ENCODE peak calls at places on chromosomes 5 and 9, in ten cellular contexts. One of them, this sample, is unnamed.
A peak's percentile ranks its signal among the peaks of the same experiment; 100 is the strongest.

GRCh38 chr5:150674376-150674821 is 13.3 kb downstream of the MYOZ3 start:
- DNase-seq in cardiac fibroblast: peak; percentile 20
- DNase-seq in esophagus squamous epithelium: no peak
- DNase-seq in progenitor cell of endocrine pancreas: no peak
- DNase-seq in HFF-Myc: no peak
- DNase-seq in tibial artery: peak; percentile 87
- DNase-seq in CD4-positive, alpha-beta T cell: no peak
- DNase-seq in Calu3: no peak
- DNase-seq in HFFc6: no peak
- DNase-seq in uterus: peak; percentile 55
- DNase-seq in this sample: no peak

GRCh38 chr9:92738661-92739081 is 26.0 kb downstream of the BICD2 start:
- DNase-seq in HFF-Myc: no peak
- DNase-seq in HFFc6: no peak
- DNase-seq in CD4-positive, alpha-beta T cell: no peak
- DNase-seq in Calu3: no peak
- DNase-seq in uterus: no peak
- DNase-seq in esophagus squamous epithelium: no peak
- DNase-seq in cardiac fibroblast: peak; percentile 35
- DNase-seq in tibial artery: peak; percentile 51
- DNase-seq in progenitor cell of endocrine pancreas: no peak
- DNase-seq in this sample: no peak

GRCh38 chr5:142304013-142304701 is 20.7 kb downstream of the SPRY4 start:
- DNase-seq in esophagus squamous epithelium: no peak
- DNase-seq in progenitor cell of endocrine pancreas: no peak
- DNase-seq in HFF-Myc: no peak
- DNase-seq in HFFc6: no peak
- DNase-seq in uterus: no peak
- DNase-seq in tibial artery: peak; percentile 91
- DNase-seq in cardiac fibroblast: no peak
- DNase-seq in Calu3: no peak
- DNase-seq in CD4-positive, alpha-beta T cell: no peak
- DNase-seq in this sample: no peak

GRCh38 chr5:132670218-132670617 is 3.6 kb upstream of the IL4 start:
- DNase-seq in progenitor cell of endocrine pancreas: no peak
- DNase-seq in HFF-Myc: no peak
- DNase-seq in HFFc6: no peak
- DNase-seq in esophagus squamous epithelium: no peak
- DNase-seq in CD4-positive, alpha-beta T cell: no peak
- DNase-seq in uterus: no peak
- DNase-seq in Calu3: no peak
- DNase-seq in cardiac fibroblast: no peak
- DNase-seq in tibial artery: peak; percentile 13
- DNase-seq in this sample: no peak

GRCh38 chr9:98905015-98905414 is 38.7 kb upstream of the COL15A1 start:
- DNase-seq in uterus: no peak
- DNase-seq in cardiac fibroblast: no peak
- DNase-seq in CD4-positive, alpha-beta T cell: no peak
- DNase-seq in HFFc6: no peak
- DNase-seq in HFF-Myc: no peak
- DNase-seq in Calu3: no peak
- DNase-seq in progenitor cell of endocrine pancreas: no peak
- DNase-seq in esophagus squamous epithelium: no peak
- DNase-seq in tibial artery: no peak
- DNase-seq in this sample: no peak

GRCh38 chr5:157271740-157272271 is 5.9 kb downstream of the CYFIP2 start:
- DNase-seq in cardiac fibroblast: no peak
- DNase-seq in tibial artery: no peak
- DNase-seq in CD4-positive, alpha-beta T cell: peak; percentile 74
- DNase-seq in HFF-Myc: no peak
- DNase-seq in esophagus squamous epithelium: peak; percentile 69
- DNase-seq in progenitor cell of endocrine pancreas: no peak
- DNase-seq in uterus: no peak
- DNase-seq in HFFc6: no peak
- DNase-seq in Calu3: no peak
- DNase-seq in this sample: no peak

GRCh38 chr9:134656334-134657034 is 14.9 kb downstream of the COL5A1 start:
- DNase-seq in HFF-Myc: no peak
- DNase-seq in cardiac fibroblast: no peak
- DNase-seq in Calu3: no peak
- DNase-seq in HFFc6: no peak
- DNase-seq in esophagus squamous epithelium: no peak
- DNase-seq in CD4-positive, alpha-beta T cell: no peak
- DNase-seq in progenitor cell of endocrine pancreas: no peak
- DNase-seq in uterus: no peak
- DNase-seq in tibial artery: no peak
- DNase-seq in this sample: peak; percentile 29

GRCh38 chr9:23342296-23342695 is 483.7 kb downstream of the ELAVL2 start:
- DNase-seq in tibial artery: no peak
- DNase-seq in cardiac fibroblast: peak; percentile 17
- DNase-seq in uterus: no peak
- DNase-seq in CD4-positive, alpha-beta T cell: no peak
- DNase-seq in progenitor cell of endocrine pancreas: no peak
- DNase-seq in HFF-Myc: no peak
- DNase-seq in esophagus squamous epithelium: no peak
- DNase-seq in HFFc6: no peak
- DNase-seq in Calu3: no peak
- DNase-seq in this sample: no peak

GRCh38 chr9:112072721-112073553 is 102.2 kb downstream of the SUSD1 start:
- DNase-seq in HFF-Myc: no peak
- DNase-seq in HFFc6: peak; percentile 83
- DNase-seq in esophagus squamous epithelium: no peak
- DNase-seq in CD4-positive, alpha-beta T cell: no peak
- DNase-seq in tibial artery: no peak
- DNase-seq in Calu3: no peak
- DNase-seq in progenitor cell of endocrine pancreas: no peak
- DNase-seq in cardiac fibroblast: peak; percentile 94
- DNase-seq in uterus: no peak
- DNase-seq in this sample: no peak

GRCh38 chr5:1130218-1130946 is 18.5 kb upstream of the SLC12A7 start:
- DNase-seq in HFFc6: no peak
- DNase-seq in esophagus squamous epithelium: no peak
- DNase-seq in CD4-positive, alpha-beta T cell: no peak
- DNase-seq in cardiac fibroblast: no peak
- DNase-seq in uterus: no peak
- DNase-seq in tibial artery: no peak
- DNase-seq in HFF-Myc: no peak
- DNase-seq in progenitor cell of endocrine pancreas: peak; percentile 51
- DNase-seq in Calu3: peak; percentile 85
- DNase-seq in this sample: no peak

GRCh38 chr5:52789378-52789777 is 1.7 kb downstream of the ITGA1 start:
- DNase-seq in cardiac fibroblast: no peak
- DNase-seq in tibial artery: no peak
- DNase-seq in uterus: no peak
- DNase-seq in HFF-Myc: no peak
- DNase-seq in CD4-positive, alpha-beta T cell: no peak
- DNase-seq in progenitor cell of endocrine pancreas: no peak
- DNase-seq in HFFc6: no peak
- DNase-seq in Calu3: no peak
- DNase-seq in esophagus squamous epithelium: no peak
- DNase-seq in this sample: no peak

GRCh38 chr5:52788505-52788821 is 747 bp downstream of the ITGA1 start:
- DNase-seq in esophagus squamous epithelium: no peak
- DNase-seq in Calu3: no peak
- DNase-seq in CD4-positive, alpha-beta T cell: no peak
- DNase-seq in progenitor cell of endocrine pancreas: no peak
- DNase-seq in HFFc6: no peak
- DNase-seq in cardiac fibroblast: no peak
- DNase-seq in uterus: no peak
- DNase-seq in HFF-Myc: no peak
- DNase-seq in tibial artery: no peak
- DNase-seq in this sample: no peak

GRCh38 chr5:52786391-52786790 is 1.3 kb upstream of the ITGA1 start:
- DNase-seq in Calu3: no peak
- DNase-seq in uterus: no peak
- DNase-seq in esophagus squamous epithelium: no peak
- DNase-seq in progenitor cell of endocrine pancreas: no peak
- DNase-seq in HFF-Myc: no peak
- DNase-seq in tibial artery: no peak
- DNase-seq in CD4-positive, alpha-beta T cell: no peak
- DNase-seq in HFFc6: no peak
- DNase-seq in cardiac fibroblast: no peak
- DNase-seq in this sample: no peak

GRCh38 chr5:52786937-52787599 is 648 bp upstream of the ITGA1 start:
- DNase-seq in progenitor cell of endocrine pancreas: no peak
- DNase-seq in esophagus squamous epithelium: no peak
- DNase-seq in Calu3: peak; percentile 54
- DNase-seq in HFFc6: no peak
- DNase-seq in CD4-positive, alpha-beta T cell: peak; percentile 22
- DNase-seq in HFF-Myc: no peak
- DNase-seq in cardiac fibroblast: peak; percentile 43
- DNase-seq in tibial artery: peak; percentile 69
- DNase-seq in uterus: peak; percentile 27
- DNase-seq in this sample: no peak

GRCh38 chr5:52787600-52788504 is at the start of the genes ITGA1 and PELO:
- DNase-seq in progenitor cell of endocrine pancreas: peak; percentile 74
- DNase-seq in HFF-Myc: no peak
- DNase-seq in cardiac fibroblast: peak; percentile 88
- DNase-seq in Calu3: peak; percentile 77
- DNase-seq in HFFc6: peak; percentile 79
- DNase-seq in tibial artery: peak; percentile 92
- DNase-seq in uterus: peak; percentile 84
- DNase-seq in esophagus squamous epithelium: no peak
- DNase-seq in CD4-positive, alpha-beta T cell: peak; percentile 8
- DNase-seq in this sample: peak; percentile 84
- TF ChIP-seq CTCF in progenitor cell of endocrine pancreas: peak; percentile 58
- TF ChIP-seq CTCF in HFF-Myc: peak; percentile 24
- TF ChIP-seq CTCF in cardiac fibroblast: no peak
- TF ChIP-seq CTCF in Calu3: no peak
- TF ChIP-seq CTCF in HFFc6: peak; percentile 68
- TF ChIP-seq CTCF in tibial artery: peak; percentile 51
- TF ChIP-seq CTCF in uterus: peak; percentile 49
- TF ChIP-seq CTCF in esophagus squamous epithelium: peak; percentile 39
- TF ChIP-seq CTCF in CD4-positive, alpha-beta T cell: no peak
- TF ChIP-seq CTCF in this sample: no peak

GRCh38 chr9:135717410-135717809 is 15.4 kb downstream of the KCNT1 start:
- DNase-seq in progenitor cell of endocrine pancreas: no peak
- DNase-seq in CD4-positive, alpha-beta T cell: no peak
- DNase-seq in uterus: no peak
- DNase-seq in esophagus squamous epithelium: no peak
- DNase-seq in Calu3: no peak
- DNase-seq in tibial artery: no peak
- DNase-seq in HFF-Myc: no peak
- DNase-seq in HFFc6: no peak
- DNase-seq in cardiac fibroblast: no peak
- DNase-seq in this sample: no peak

GRCh38 chr9:135716045-135716444 is 14.1 kb downstream of the KCNT1 start:
- DNase-seq in esophagus squamous epithelium: no peak
- DNase-seq in HFFc6: no peak
- DNase-seq in HFF-Myc: no peak
- DNase-seq in progenitor cell of endocrine pancreas: no peak
- DNase-seq in CD4-positive, alpha-beta T cell: no peak
- DNase-seq in cardiac fibroblast: no peak
- DNase-seq in Calu3: no peak
- DNase-seq in tibial artery: no peak
- DNase-seq in uterus: no peak
- DNase-seq in this sample: no peak

GRCh38 chr9:135715056-135715595 is 13.1 kb downstream of the KCNT1 start:
- DNase-seq in cardiac fibroblast: no peak
- DNase-seq in progenitor cell of endocrine pancreas: no peak
- DNase-seq in HFFc6: no peak
- DNase-seq in tibial artery: no peak
- DNase-seq in esophagus squamous epithelium: no peak
- DNase-seq in Calu3: no peak
- DNase-seq in uterus: no peak
- DNase-seq in CD4-positive, alpha-beta T cell: no peak
- DNase-seq in HFF-Myc: no peak
- DNase-seq in this sample: no peak

GRCh38 chr9:135719472-135719871 is 17.5 kb downstream of the KCNT1 start:
- DNase-seq in CD4-positive, alpha-beta T cell: no peak
- DNase-seq in tibial artery: no peak
- DNase-seq in progenitor cell of endocrine pancreas: no peak
- DNase-seq in HFFc6: no peak
- DNase-seq in Calu3: no peak
- DNase-seq in uterus: no peak
- DNase-seq in cardiac fibroblast: no peak
- DNase-seq in esophagus squamous epithelium: no peak
- DNase-seq in HFF-Myc: no peak
- DNase-seq in this sample: no peak

GRCh38 chr9:135718616-135719015 is 16.6 kb downstream of the KCNT1 start:
- DNase-seq in tibial artery: no peak
- DNase-seq in esophagus squamous epithelium: no peak
- DNase-seq in cardiac fibroblast: peak; percentile 24
- DNase-seq in progenitor cell of endocrine pancreas: no peak
- DNase-seq in Calu3: peak; percentile 34
- DNase-seq in uterus: no peak
- DNase-seq in CD4-positive, alpha-beta T cell: no peak
- DNase-seq in HFFc6: no peak
- DNase-seq in HFF-Myc: no peak
- DNase-seq in this sample: no peak
- TF ChIP-seq CTCF in tibial artery: no peak
- TF ChIP-seq CTCF in esophagus squamous epithelium: no peak
- TF ChIP-seq CTCF in cardiac fibroblast: no peak
- TF ChIP-seq CTCF in progenitor cell of endocrine pancreas: no peak
- TF ChIP-seq CTCF in Calu3: no peak
- TF ChIP-seq CTCF in uterus: no peak
- TF ChIP-seq CTCF in CD4-positive, alpha-beta T cell: no peak
- TF ChIP-seq CTCF in HFFc6: no peak
- TF ChIP-seq CTCF in HFF-Myc: no peak
- TF ChIP-seq CTCF in this sample: no peak

GRCh38 chr5:163696270-163696887 is 191.0 kb downstream of the MAT2B start:
- DNase-seq in cardiac fibroblast: peak; percentile 87
- DNase-seq in CD4-positive, alpha-beta T cell: no peak
- DNase-seq in tibial artery: no peak
- DNase-seq in HFFc6: peak; percentile 78
- DNase-seq in progenitor cell of endocrine pancreas: peak; percentile 40
- DNase-seq in esophagus squamous epithelium: no peak
- DNase-seq in Calu3: peak; percentile 67
- DNase-seq in uterus: no peak
- DNase-seq in HFF-Myc: peak; percentile 60
- DNase-seq in this sample: peak; percentile 57
- TF ChIP-seq CTCF in cardiac fibroblast: peak; percentile 75
- TF ChIP-seq CTCF in CD4-positive, alpha-beta T cell: no peak
- TF ChIP-seq CTCF in tibial artery: peak; percentile 25
- TF ChIP-seq CTCF in HFFc6: peak; percentile 87
- TF ChIP-seq CTCF in progenitor cell of endocrine pancreas: peak; percentile 87
- TF ChIP-seq CTCF in esophagus squamous epithelium: peak; percentile 49
- TF ChIP-seq CTCF in Calu3: peak; percentile 68
- TF ChIP-seq CTCF in uterus: peak; percentile 14
- TF ChIP-seq CTCF in HFF-Myc: peak; percentile 69
- TF ChIP-seq CTCF in this sample: peak; percentile 30

DNA sequence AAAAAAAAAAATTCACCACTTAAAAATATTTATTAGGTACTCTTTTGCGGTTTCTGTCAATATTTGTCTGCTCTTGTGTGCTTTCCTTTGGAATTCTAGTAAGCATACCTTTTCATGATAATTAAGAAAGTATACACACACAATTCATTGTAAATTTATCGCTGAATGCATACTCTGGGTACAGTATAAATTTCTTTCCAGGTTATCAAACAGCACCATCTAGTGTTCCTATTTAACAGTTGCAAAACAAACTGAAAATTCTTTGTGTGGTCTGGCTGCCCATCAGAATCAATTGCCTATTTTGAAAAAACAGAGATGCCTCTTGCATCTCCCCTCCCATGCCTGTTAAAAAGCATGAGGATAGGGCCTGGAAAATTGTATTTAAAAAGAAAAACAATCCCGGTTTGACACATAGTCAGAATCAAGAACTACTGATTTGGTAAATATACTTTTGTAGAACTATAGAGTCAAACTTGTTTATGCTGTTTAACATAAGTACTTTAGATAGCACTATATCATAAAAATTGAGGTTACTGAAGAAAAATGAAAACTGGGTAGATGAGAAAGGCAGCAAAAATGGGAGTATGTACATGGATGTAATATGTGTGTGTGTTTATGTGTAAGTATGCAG is 16.2 kb downstream of the PGGT1B start:
- DNase-seq in HFFc6: peak; percentile 33
- DNase-seq in HFF-Myc: no peak
- DNase-seq in cardiac fibroblast: peak; percentile 55
- DNase-seq in Calu3: no peak
- DNase-seq in tibial artery: no peak
- DNase-seq in esophagus squamous epithelium: no peak
- DNase-seq in progenitor cell of endocrine pancreas: no peak
- DNase-seq in uterus: no peak
- DNase-seq in CD4-positive, alpha-beta T cell: no peak
- DNase-seq in this sample: no peak
- TF ChIP-seq CTCF in HFFc6: peak; percentile 89
- TF ChIP-seq CTCF in HFF-Myc: peak; percentile 37
- TF ChIP-seq CTCF in cardiac fibroblast: peak; percentile 57
- TF ChIP-seq CTCF in Calu3: peak; percentile 70
- TF ChIP-seq CTCF in tibial artery: peak; percentile 71
- TF ChIP-seq CTCF in esophagus squamous epithelium: peak; percentile 46
- TF ChIP-seq CTCF in progenitor cell of endocrine pancreas: peak; percentile 69
- TF ChIP-seq CTCF in uterus: peak; percentile 50
- TF ChIP-seq CTCF in CD4-positive, alpha-beta T cell: peak; percentile 76
- TF ChIP-seq CTCF in this sample: peak; percentile 75

This sample was measured in glutamatergic neuron.